ENCODE peak calls at places on chromosome 20, in ten cellular contexts. N is foreskin melanocyte; Z is ELR; M is SW 1271; L is effector memory CD8-positive, alpha-beta T cell; W is T-helper 17 cell; A is stimulated activated CD4-positive, alpha-beta T cell treated with anti-CD3 and anti-CD28 coated beads, Interleukin-1b, Interleukin-23, amount 100 ng/mL, for 1 hour; K is mammary epithelial cell; Q is Peyer's patch; D is posterior cingulate gyrus. S is an unnamed sample.
A peak's percentile ranks its signal among the peaks of the same experiment; 100 is the strongest.

GRCh38 chr20:18213002-18213401 is 75.3 kb upstream of the ZNF133 start:
- DNase-seq in N (no peak), Z (no peak), M (no peak), L (no peak), W (no peak), A (no peak), K (no peak), Q (no peak), D (no peak), S (no peak)

GRCh38 chr20:19025430-19026120 is 186.9 kb upstream of the SLC24A3 start:
- DNase-seq in N (no peak), Z (no peak), M (no peak), L (no peak), W (no peak), A (no peak), K (no peak), Q (no peak), D (no peak), S (no peak)

GRCh38 chr20:63641792-63642517 is 11.3 kb downstream of the STMN3 start:
- DNase-seq in N (no peak), Z (peak; percentile 87), M (peak; percentile 38), L (peak; percentile 94), W (peak; percentile 97), A (peak; percentile 98), K (peak; percentile 91), Q (peak; percentile 97), D (peak; percentile 97), S (peak; percentile 92)

GRCh38 chr20:44418069-44418905 is 57.4 kb upstream of the TTPAL start:
- DNase-seq in N (no peak), Z (no peak), M (no peak), L (no peak), W (no peak), A (no peak), K (no peak), Q (no peak), D (no peak), S (no peak)

GRCh38 chr20:57199656-57200405 is 66.6 kb downstream of the BMP7 start:
- DNase-seq in N (no peak), Z (peak; percentile 54), M (no peak), L (no peak), W (no peak), A (no peak), K (no peak), Q (no peak), D (no peak), S (no peak)

GRCh38 chr20:14337400-14338171 is at the start of gene FLRT3:
- DNase-seq in N (peak; percentile 80), Z (peak; percentile 75), M (peak; percentile 30), L (no peak), W (no peak), A (no peak), K (peak; percentile 98), Q (peak; percentile 87), D (peak; percentile 97), S (no peak)

GRCh38 chr20:3563548-3564177 is 92.8 kb downstream of the ATRN start:
- DNase-seq in N (peak; percentile 56), Z (peak; percentile 66), M (no peak), L (peak; percentile 9), W (no peak), A (no peak), K (peak; percentile 39), Q (peak; percentile 48), D (no peak), S (no peak)

GRCh38 chr20:16819483-16819882 is 71.3 kb downstream of the OTOR start:
- DNase-seq in N (no peak), Z (no peak), M (no peak), L (no peak), W (no peak), A (no peak), K (peak; percentile 3), Q (no peak), D (no peak), S (no peak)

GRCh38 chr20:57055345-57055744 is 211.1 kb downstream of the BMP7 start:
- DNase-seq in N (no peak), Z (no peak), M (no peak), L (no peak), W (no peak), A (no peak), K (no peak), Q (peak; percentile 15), D (no peak), S (no peak)

GRCh38 chr20:62395311-62396242 is 8.7 kb downstream of the RPS21 start:
- DNase-seq in N (no peak), Z (no peak), M (no peak), L (no peak), W (no peak), A (no peak), K (no peak), Q (no peak), D (peak; percentile 81), S (no peak)

GRCh38 chr20:5870462-5871021 is 79.8 kb downstream of the TRMT6 start:
- DNase-seq in N (no peak), Z (no peak), M (no peak), L (no peak), W (no peak), A (no peak), K (no peak), Q (no peak), D (no peak), S (no peak)

GRCh38 chr20:54464003-54464402 is 11.4 kb upstream of the DOK5 start:
- DNase-seq in N (no peak), Z (no peak), M (no peak), L (no peak), W (no peak), A (no peak), K (no peak), Q (no peak), D (no peak), S (no peak)

GRCh38 chr20:17024513-17025105 is 202.2 kb upstream of the PCSK2 start:
- DNase-seq in N (peak; percentile 35), Z (peak; percentile 22), M (no peak), L (no peak), W (no peak), A (no peak), K (no peak), Q (no peak), D (no peak), S (no peak)

GRCh38 chr20:45445805-45446562 is 23.6 kb upstream of the WFDC2 start:
- DNase-seq in N (no peak), Z (peak; percentile 64), M (no peak), L (no peak), W (peak; percentile 28), A (no peak), K (peak; percentile 20), Q (peak; percentile 76), D (peak; percentile 66), S (no peak)

GRCh38 chr20:49983123-49983847 is 505 bp downstream of the SNAI1 start:
- DNase-seq in N (no peak), Z (no peak), M (no peak), L (no peak), W (no peak), A (no peak), K (no peak), Q (no peak), D (no peak), S (no peak)

GRCh38 chr20:25247666-25248500 is at the start of gene PYGB:
- DNase-seq in N (peak; percentile 77), Z (peak; percentile 86), M (peak; percentile 50), L (peak; percentile 64), W (peak; percentile 61), A (peak; percentile 61), K (peak; percentile 89), Q (peak; percentile 87), D (peak; percentile 97), S (peak; percentile 34)

GRCh38 chr20:47576516-47577033 is 74.9 kb downstream of the NCOA3 start:
- DNase-seq in N (peak; percentile 80), Z (peak; percentile 89), M (peak; percentile 9), L (no peak), W (no peak), A (no peak), K (peak; percentile 78), Q (peak; percentile 71), D (peak; percentile 81), S (no peak)

GRCh38 chr20:25310921-25311728 is 63.2 kb downstream of the PYGB start:
- DNase-seq in N (no peak), Z (peak; percentile 82), M (peak; percentile 39), L (no peak), W (no peak), A (no peak), K (no peak), Q (peak; percentile 31), D (peak; percentile 24), S (no peak)

GRCh38 chr20:35013421-35014411 is 58.0 kb downstream of the MYH7B start:
- DNase-seq in N (peak; percentile 26), Z (no peak), M (no peak), L (no peak), W (no peak), A (no peak), K (no peak), Q (peak; percentile 38), D (no peak), S (no peak)

GRCh38 chr20:60271597-60271996 is 313.4 kb downstream of the CDH26 start:
- DNase-seq in N (no peak), Z (peak; percentile 47), M (no peak), L (no peak), W (no peak), A (no peak), K (no peak), Q (no peak), D (no peak), S (no peak)

GRCh38 chr20:45088247-45088646 is 12.7 kb downstream of the KCNS1 start:
- DNase-seq in N (no peak), Z (peak; percentile 98), M (no peak), L (no peak), W (no peak), A (no peak), K (peak; percentile 96), Q (no peak), D (no peak), S (no peak)

GRCh38 chr20:49276201-49276894 is 1.5 kb downstream of the ZNFX1 start:
- DNase-seq in N (no peak), Z (peak; percentile 87), M (peak; percentile 18), L (no peak), W (no peak), A (no peak), K (peak; percentile 73), Q (peak; percentile 56), D (no peak), S (peak; percentile 67)

GRCh38 chr20:10463622-10464021 is 28.5 kb downstream of the SLX4IP start:
- DNase-seq in N (no peak), Z (peak; percentile 29), M (no peak), L (no peak), W (no peak), A (no peak), K (peak; percentile 31), Q (no peak), D (no peak), S (no peak)